ENCODE peak calls at places on chromosomes 6 and 20, in ten cellular contexts. P, T, X, Q, H, U, F, B, C and J are unnamed samples.

GRCh38 chr6:89792881-89793280 is 26.7 kb downstream of the MDN1 start:
- DNase-seq in F (no peak), U (no peak), T (no peak), P (no peak), Q (peak; percentile 35), C (no peak), B (peak; percentile 70), X (peak; percentile 46), H (peak; percentile 44), J (peak; percentile 1)

GRCh38 chr6:140020207-140020791 is 645.9 kb upstream of the CITED2 start:
- DNase-seq in X (no peak), H (no peak), P (no peak), C (no peak), U (no peak), B (no peak), T (no peak), Q (no peak), F (no peak), J (no peak)

GRCh38 chr20:25258463-25258805 is 10.5 kb downstream of the PYGB start:
- DNase-seq in P (no peak), X (no peak), T (no peak), B (no peak), Q (no peak), C (no peak), U (no peak), F (no peak), H (no peak), J (no peak)

GRCh38 chr20:42191140-42191860 is 573.1 kb upstream of the CHD6 start:
- DNase-seq in C (no peak), B (no peak), X (no peak), F (no peak), H (no peak), Q (no peak), P (no peak), T (no peak), U (no peak), J (no peak)

GRCh38 chr6:143864234-143864633 is at the start of gene ZC2HC1B:
- DNase-seq in P (no peak), B (no peak), X (no peak), T (no peak), Q (no peak), H (peak; percentile 74), F (no peak), U (no peak), C (no peak), J (no peak)

GRCh38 chr6:47665112-47665511 is 33.3 kb upstream of the ADGRF4 start:
- DNase-seq in U (no peak), F (no peak), X (no peak), Q (no peak), C (no peak), T (no peak), H (no peak), P (no peak), B (no peak), J (no peak)

GRCh38 chr6:158021376-158021775 is 39.7 kb downstream of the SYNJ2 start:
- DNase-seq in P (no peak), T (no peak), Q (no peak), F (no peak), B (no peak), X (no peak), C (peak; percentile 32), U (no peak), H (no peak), J (no peak)

GRCh38 chr6:168158280-168158979 is 79.4 kb upstream of the FRMD1 start:
- DNase-seq in B (no peak), F (no peak), X (no peak), P (no peak), C (no peak), T (no peak), Q (no peak), H (peak; percentile 45), U (no peak), J (no peak)

GRCh38 chr6:25088513-25088912 is 152.8 kb upstream of the RIPOR2 start:
- DNase-seq in T (no peak), C (no peak), U (no peak), H (peak; percentile 10), Q (peak; percentile 76), P (no peak), X (peak; percentile 81), F (no peak), B (no peak), J (no peak)

GRCh38 chr20:10201321-10201870 is 17.2 kb upstream of the SNAP25 start:
- DNase-seq in X (no peak), H (no peak), B (no peak), P (no peak), C (no peak), U (no peak), T (no peak), F (no peak), Q (no peak), J (no peak)

GRCh38 chr20:57381596-57382503 is 9.3 kb upstream of the RBM38 start:
- DNase-seq in P (peak; percentile 16), H (peak; percentile 75), F (peak; percentile 74), B (peak; percentile 84), X (peak; percentile 79), U (peak; percentile 86), T (no peak), C (peak; percentile 85), Q (peak; percentile 82), J (peak; percentile 31)

GRCh38 chr6:47358440-47359225 is 48.9 kb upstream of the TNFRSF21 start:
- DNase-seq in X (no peak), U (no peak), P (no peak), B (no peak), T (no peak), Q (no peak), F (no peak), H (no peak), C (no peak), J (no peak)

GRCh38 chr20:25340380-25340779 is 50.3 kb downstream of the ABHD12 start:
- DNase-seq in P (no peak), U (no peak), Q (no peak), F (no peak), B (no peak), X (no peak), H (no peak), T (no peak), C (no peak), J (no peak)

GRCh38 chr20:8153281-8153908 is 21.3 kb downstream of the PLCB1 start:
- DNase-seq in B (peak; percentile 49), P (no peak), C (no peak), H (peak; percentile 51), F (no peak), Q (peak; percentile 64), T (no peak), X (peak; percentile 88), U (no peak), J (no peak)

GRCh38 chr6:169950558-169950957 is 199.1 kb downstream of the ERMARD start:
- DNase-seq in B (peak; percentile 31), Q (peak; percentile 19), T (no peak), X (no peak), F (no peak), C (no peak), H (peak; percentile 10), P (no peak), U (peak; percentile 49), J (no peak)
- TF ChIP-seq CTCF in B (peak; percentile 18), Q (no peak), T (no peak), X (no peak), F (peak; percentile 23), C (peak; percentile 44), H (peak; percentile 21), P (peak; percentile 16), U (no peak), J (no peak)

GRCh38 chr20:19435820-19436219 is 223.4 kb downstream of the SLC24A3 start:
- DNase-seq in U (no peak), F (no peak), X (no peak), Q (no peak), B (no peak), P (no peak), C (no peak), T (no peak), H (no peak), J (no peak)

GRCh38 chr20:19440660-19441527 is 228.5 kb downstream of the SLC24A3 start:
- DNase-seq in T (no peak), F (no peak), Q (no peak), B (no peak), P (no peak), X (no peak), C (no peak), H (no peak), U (no peak), J (no peak)

GRCh38 chr20:19433371-19434316 is 221.2 kb downstream of the SLC24A3 start:
- DNase-seq in H (peak; percentile 46), B (no peak), P (peak; percentile 34), C (no peak), X (no peak), F (no peak), Q (peak; percentile 48), U (no peak), T (no peak), J (peak; percentile 59)

DNA sequence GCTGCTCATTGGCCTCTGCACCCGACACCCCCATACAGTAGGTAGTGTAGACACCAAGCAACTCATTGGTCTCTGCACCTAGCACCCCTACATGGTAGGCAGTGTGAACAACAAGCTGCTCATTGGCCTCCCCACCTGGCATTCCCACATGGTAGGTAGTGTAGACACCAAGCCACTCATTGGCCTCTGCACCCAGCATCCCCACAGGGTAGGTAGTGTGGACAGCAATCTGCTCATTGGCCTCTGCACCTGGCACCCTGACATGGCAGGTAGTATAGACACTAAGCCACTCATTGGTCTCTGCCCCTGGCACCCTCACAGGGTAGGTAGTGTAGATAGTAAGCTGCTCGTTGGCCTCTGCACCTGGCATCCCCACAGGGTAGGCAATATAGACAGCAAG is 226.0 kb downstream of the SLC24A3 start:
- DNase-seq in X (no peak), F (no peak), T (no peak), Q (no peak), H (no peak), P (no peak), U (no peak), C (no peak), B (no peak), J (no peak)
- TF ChIP-seq CTCF in X (no peak), F (no peak), T (no peak), Q (no peak), H (no peak), P (no peak), U (no peak), C (no peak), B (no peak), J (no peak)

DNA sequence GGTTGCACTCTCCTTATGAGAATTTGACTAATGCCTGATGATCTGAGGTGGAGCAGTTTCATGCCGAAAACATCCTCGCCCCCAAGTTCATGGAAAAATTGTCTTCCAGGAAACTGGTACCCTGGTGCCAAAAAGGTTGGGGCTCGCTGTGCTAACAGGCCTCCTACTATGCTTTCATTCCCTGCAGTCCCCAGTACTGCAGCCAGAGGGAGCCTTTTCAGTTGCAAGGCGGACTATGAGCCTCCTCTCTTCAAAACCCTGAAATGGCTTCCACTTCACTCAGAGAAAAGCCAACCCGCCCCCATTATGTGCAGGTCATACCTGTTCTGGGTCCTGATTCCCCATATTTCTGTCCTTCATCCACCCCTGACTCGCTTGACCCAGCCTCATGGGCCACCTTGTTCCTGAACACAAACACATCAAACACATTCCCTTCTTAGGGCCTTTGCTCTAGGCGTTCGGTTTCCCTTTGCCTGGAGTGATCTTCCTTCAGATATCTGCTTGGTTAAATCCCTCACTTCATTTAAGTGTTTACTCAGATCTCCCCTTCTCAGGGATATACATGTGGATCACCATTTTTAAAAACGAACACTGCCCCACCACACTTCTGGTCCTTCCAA is 173.7 kb downstream of the PHACTR1 start:
- DNase-seq in B (no peak), T (no peak), F (no peak), P (no peak), H (no peak), C (no peak), U (no peak), X (peak; percentile 3), Q (no peak), J (no peak)
- TF ChIP-seq CTCF in B (peak; percentile 55), T (no peak), F (peak; percentile 28), P (peak; percentile 43), H (peak; percentile 58), C (peak; percentile 47), U (no peak), X (peak; percentile 70), Q (peak; percentile 67), J (peak; percentile 60)

GRCh38 chr6:123203928-123204327 is 207.9 kb downstream of the CLVS2 start:
- DNase-seq in H (no peak), F (no peak), U (no peak), P (no peak), B (no peak), Q (no peak), X (no peak), T (no peak), C (no peak), J (no peak)
- TF ChIP-seq CTCF in H (no peak), F (no peak), U (no peak), P (no peak), B (no peak), Q (no peak), X (no peak), T (no peak), C (no peak), J (no peak)